ENCODE peak calls at places on chromosome 7, in nine cellular contexts. N is CD8-positive, alpha-beta memory T cell; H is Calu3; L is nephron progenitor cell; Y is GM12891; V is GM03348; F is KBM-7; E is lung; Q is ELF-1. I is an unnamed sample.

GRCh38 chr7:15130666-15131541 is 228.4 kb upstream of the DGKB start:
- DNase-seq in N (no peak), H (no peak), L (no peak), Y (no peak), V (peak; percentile 50), F (no peak), E (no peak), Q (no peak), I (peak; percentile 64)

GRCh38 chr7:20484366-20484765 is 131.1 kb upstream of the ABCB5 start:
- DNase-seq in N (no peak), H (no peak), L (no peak), Y (no peak), V (no peak), F (no peak), E (no peak), Q (no peak), I (no peak)

GRCh38 chr7:9945131-9945530 is 1028.5 kb upstream of the PHF14 start:
- DNase-seq in N (no peak), H (no peak), L (no peak), Y (no peak), V (no peak), F (no peak), E (no peak), Q (no peak), I (no peak)

GRCh38 chr7:92641921-92642511 is 51.8 kb upstream of the FAM133B start:
- DNase-seq in N (no peak), H (no peak), L (no peak), Y (no peak), V (peak; percentile 39), F (peak; percentile 19), E (no peak), Q (no peak), I (peak; percentile 39)

GRCh38 chr7:476736-477360 is 42.8 kb downstream of the PDGFA start:
- DNase-seq in N (no peak), H (no peak), L (no peak), Y (no peak), V (no peak), F (no peak), E (no peak), Q (no peak), I (no peak)

GRCh38 chr7:45402480-45403218 is 171.5 kb upstream of the ADCY1 start:
- DNase-seq in N (no peak), H (peak; percentile 20), L (no peak), Y (no peak), V (no peak), F (peak; percentile 8), E (no peak), Q (no peak), I (peak; percentile 12)

GRCh38 chr7:71311576-71311975 is 179.6 kb downstream of the GALNT17 start:
- DNase-seq in N (no peak), H (no peak), L (no peak), Y (no peak), V (no peak), F (no peak), E (no peak), Q (no peak), I (no peak)

GRCh38 chr7:33667261-33667660 is 238.1 kb upstream of the BMPER start:
- DNase-seq in N (no peak), H (no peak), L (no peak), Y (no peak), V (peak; percentile 18), F (no peak), E (no peak), Q (no peak), I (no peak)

GRCh38 chr7:129612112-129613015 is 844 bp downstream of the NRF1 start:
- DNase-seq in N (peak; percentile 38), H (peak; percentile 28), L (no peak), Y (no peak), V (peak; percentile 45), F (peak; percentile 67), E (peak; percentile 33), Q (peak; percentile 47), I (peak; percentile 67)

GRCh38 chr7:1555813-1556540 is at the start of gene TMEM184A:
- DNase-seq in N (no peak), H (peak; percentile 100), L (no peak), Y (no peak), V (no peak), F (peak; percentile 36), E (peak; percentile 77), Q (no peak), I (no peak)

GRCh38 chr7:139108256-139109187 is 998 bp downstream of the ZC3HAV1 start:
- DNase-seq in N (no peak), H (peak; percentile 30), L (peak; percentile 52), Y (no peak), V (peak; percentile 58), F (peak; percentile 47), E (peak; percentile 32), Q (peak; percentile 75), I (peak; percentile 53)

GRCh38 chr7:26390016-26390415 is 98.4 kb downstream of the SNX10 start:
- DNase-seq in N (no peak), H (no peak), L (no peak), Y (no peak), V (no peak), F (no peak), E (no peak), Q (no peak), I (no peak)

GRCh38 chr7:40757097-40757496 is 622.3 kb downstream of the SUGCT start:
- DNase-seq in N (no peak), H (no peak), L (no peak), Y (no peak), V (no peak), F (no peak), E (no peak), Q (no peak), I (no peak)

GRCh38 chr7:15571303-15571878 is 9.6 kb upstream of the AGMO start:
- DNase-seq in N (no peak), H (no peak), L (no peak), Y (no peak), V (no peak), F (no peak), E (no peak), Q (no peak), I (no peak)

GRCh38 chr7:73879977-73880681 is 19.2 kb downstream of the TMEM270 start:
- DNase-seq in N (no peak), H (no peak), L (peak; percentile 57), Y (no peak), V (peak; percentile 87), F (no peak), E (peak; percentile 42), Q (no peak), I (peak; percentile 52)

GRCh38 chr7:7931626-7932025 is 37.0 kb upstream of the GLCCI1 start:
- DNase-seq in N (no peak), H (no peak), L (no peak), Y (no peak), V (no peak), F (no peak), E (no peak), Q (no peak), I (no peak)

GRCh38 chr7:46879783-46880182 is 702.1 kb downstream of the TNS3 start:
- DNase-seq in N (no peak), H (no peak), L (no peak), Y (no peak), V (no peak), F (no peak), E (no peak), Q (no peak), I (peak; percentile 36)

GRCh38 chr7:1993776-1994740 is 238.7 kb downstream of the MAD1L1 start:
- DNase-seq in N (no peak), H (no peak), L (no peak), Y (no peak), V (no peak), F (no peak), E (no peak), Q (no peak), I (no peak)

GRCh38 chr7:5525271-5526189 is 101.9 kb upstream of the TNRC18 start:
- DNase-seq in N (peak; percentile 20), H (peak; percentile 63), L (no peak), Y (no peak), V (no peak), F (peak; percentile 56), E (no peak), Q (peak; percentile 73), I (peak; percentile 14)

GRCh38 chr7:50426280-50427045 is 23.7 kb downstream of the FIGNL1 start:
- DNase-seq in N (no peak), H (no peak), L (no peak), Y (no peak), V (no peak), F (no peak), E (no peak), Q (no peak), I (no peak)

GRCh38 chr7:126398285-126398684 is 854.5 kb downstream of the GRM8 start:
- DNase-seq in N (no peak), H (no peak), L (no peak), Y (no peak), V (no peak), F (no peak), E (no peak), Q (no peak), I (no peak)

GRCh38 chr7:34389332-34390078 is 268.5 kb upstream of the NPSR1 start:
- DNase-seq in N (no peak), H (no peak), L (no peak), Y (no peak), V (no peak), F (no peak), E (no peak), Q (no peak), I (no peak)

GRCh38 chr7:156029460-156030007 is 217.3 kb upstream of the SHH start:
- DNase-seq in N (no peak), H (no peak), L (no peak), Y (no peak), V (no peak), F (no peak), E (no peak), Q (no peak), I (no peak)

GRCh38 chr7:136061433-136061832 is 84.3 kb upstream of the MTPN start:
- DNase-seq in N (no peak), H (no peak), L (no peak), Y (no peak), V (no peak), F (no peak), E (no peak), Q (no peak), I (no peak)

GRCh38 chr7:70384891-70385290 is 747.1 kb upstream of the GALNT17 start:
- DNase-seq in N (no peak), H (no peak), L (no peak), Y (no peak), V (peak; percentile 79), F (no peak), E (no peak), Q (no peak), I (peak; percentile 83)

GRCh38 chr7:158885624-158886023 is 29.3 kb downstream of the DYNC2I1 start:
- DNase-seq in N (no peak), H (no peak), L (no peak), Y (no peak), V (peak; percentile 29), F (peak; percentile 42), E (no peak), Q (no peak), I (no peak)

GRCh38 chr7:31492086-31492485 is 21.8 kb upstream of the ITPRID1 start:
- DNase-seq in N (no peak), H (peak; percentile 77), L (no peak), Y (no peak), V (no peak), F (no peak), E (no peak), Q (no peak), I (no peak)

GRCh38 chr7:55555160-55555559 is 17.1 kb downstream of the VOPP1 start:
- DNase-seq in N (no peak), H (no peak), L (no peak), Y (no peak), V (no peak), F (no peak), E (no peak), Q (peak; percentile 59), I (no peak)

GRCh38 chr7:100632951-100633717 is 8.2 kb downstream of the TFR2 start:
- DNase-seq in N (peak; percentile 50), H (peak; percentile 60), L (peak; percentile 59), Y (no peak), V (peak; percentile 62), F (peak; percentile 71), E (peak; percentile 41), Q (peak; percentile 47), I (peak; percentile 77)

GRCh38 chr7:99707096-99707495 is 27.3 kb upstream of the CYP3A5 start:
- DNase-seq in N (no peak), H (no peak), L (no peak), Y (no peak), V (no peak), F (no peak), E (no peak), Q (no peak), I (peak; percentile 35)

GRCh38 chr7:25407932-25408480 is 179.7 kb upstream of the NPVF start:
- DNase-seq in N (no peak), H (no peak), L (peak; percentile 28), Y (no peak), V (no peak), F (no peak), E (no peak), Q (peak; percentile 30), I (no peak)

I was measured in adipocyte.